ENCODE peak calls at places on chromosomes 2 and 18, in four cellular contexts. Z is A549, X is body of pancreas, B is IMR-90. P is an unnamed sample.

GRCh38 chr18:24926649-24927048 is 425.3 kb downstream of the ZNF521 start:
- DNase-seq in B (no peak), Z (no peak), X (no peak), P (no peak)

GRCh38 chr18:12334280-12335262 is 26.5 kb downstream of the TUBB6 start:
- DNase-seq in B (no peak), X (no peak), Z (no peak), P (no peak)

GRCh38 chr18:2302628-2303516 is 268.4 kb downstream of the METTL4 start:
- DNase-seq in Z (peak; percentile 56), B (no peak), X (no peak), P (no peak)

GRCh38 chr2:166375736-166376487 is at the start of gene SCN9A:
- DNase-seq in Z (peak; percentile 49), B (peak; percentile 72), X (peak; percentile 81), P (no peak)

GRCh38 chr18:68316636-68317035 is 398.3 kb downstream of the TMX3 start:
- DNase-seq in Z (no peak), B (peak; percentile 28), X (no peak), P (no peak)

GRCh38 chr2:44398243-44398897 is 36.6 kb downstream of the CAMKMT start:
- DNase-seq in X (no peak), Z (no peak), B (no peak), P (no peak)

GRCh38 chr2:46345775-46346174 is 48.6 kb downstream of the EPAS1 start:
- DNase-seq in B (no peak), X (no peak), Z (no peak), P (no peak)

GRCh38 chr2:144695661-144696060 is 175.7 kb upstream of the ZEB2 start:
- DNase-seq in B (no peak), Z (no peak), X (no peak), P (no peak)

GRCh38 chr2:118772487-118773200 is 74.8 kb downstream of the EN1 start:
- DNase-seq in B (no peak), Z (no peak), X (no peak), P (no peak)

GRCh38 chr2:172931256-172931894 is 144.3 kb upstream of the MAP3K20 start:
- DNase-seq in Z (no peak), B (peak; percentile 75), X (no peak), P (no peak)

GRCh38 chr2:98819350-98819749 is 88.4 kb upstream of the MGAT4A start:
- DNase-seq in Z (no peak), B (no peak), X (no peak), P (peak; percentile 68)

GRCh38 chr2:169895294-169895985 is 68.2 kb downstream of the UBR3 start:
- DNase-seq in X (no peak), Z (no peak), B (peak; percentile 52), P (no peak)

GRCh38 chr2:128403814-128404708 is 85.4 kb upstream of the HS6ST1 start:
- DNase-seq in B (no peak), X (no peak), Z (no peak), P (no peak)

GRCh38 chr2:39725401-39725800 is 53.7 kb downstream of the THUMPD2 start:
- DNase-seq in Z (no peak), B (no peak), X (no peak), P (no peak)

GRCh38 chr2:212816267-212816666 is 277.7 kb upstream of the ERBB4 start:
- DNase-seq in B (no peak), Z (no peak), X (no peak), P (no peak)

GRCh38 chr2:54432181-54433020 is 23.7 kb upstream of the SPTBN1 start:
- DNase-seq in B (no peak), X (no peak), Z (no peak), P (no peak)

GRCh38 chr2:241810304-241811208 is 1.6 kb downstream of the NEU4 start:
- DNase-seq in X (no peak), B (no peak), Z (no peak), P (no peak)

GRCh38 chr2:19503915-19504314 is 145.5 kb upstream of the OSR1 start:
- DNase-seq in X (no peak), B (no peak), Z (no peak), P (no peak)

GRCh38 chr18:60649816-60650215 is 277.2 kb upstream of the MC4R start:
- DNase-seq in B (no peak), Z (no peak), X (no peak), P (no peak)

GRCh38 chr2:64652231-64653173 is 1.2 kb downstream of the SERTAD2 start:
- DNase-seq in X (peak; percentile 46), Z (peak; percentile 51), B (peak; percentile 60), P (no peak)

GRCh38 chr2:21002814-21003192 is 41.1 kb downstream of the APOB start:
- DNase-seq in Z (no peak), B (no peak), X (no peak), P (no peak)

GRCh38 chr2:111116016-111116746 is 4.5 kb upstream of the BCL2L11 start:
- DNase-seq in Z (no peak), X (no peak), B (no peak), P (no peak)

GRCh38 chr2:205754924-205755321 is 72.6 kb downstream of the NRP2 start:
- DNase-seq in Z (peak; percentile 66), X (no peak), B (peak; percentile 30), P (no peak)

GRCh38 chr18:35458677-35459441 is 38.9 kb downstream of the INO80C start:
- DNase-seq in X (peak; percentile 25), B (peak; percentile 79), Z (peak; percentile 43), P (no peak)

GRCh38 chr2:65431417-65432226 is 777 bp downstream of the SPRED2 start:
- DNase-seq in X (peak; percentile 54), Z (no peak), B (peak; percentile 33), P (no peak)

GRCh38 chr18:36963464-36963863 is 134.5 kb downstream of the KIAA1328 start:
- DNase-seq in Z (no peak), X (no peak), B (no peak), P (no peak)
- TF ChIP-seq POLR2A in Z (no peak), X (no peak), B (no peak), P (no peak)

DNA sequence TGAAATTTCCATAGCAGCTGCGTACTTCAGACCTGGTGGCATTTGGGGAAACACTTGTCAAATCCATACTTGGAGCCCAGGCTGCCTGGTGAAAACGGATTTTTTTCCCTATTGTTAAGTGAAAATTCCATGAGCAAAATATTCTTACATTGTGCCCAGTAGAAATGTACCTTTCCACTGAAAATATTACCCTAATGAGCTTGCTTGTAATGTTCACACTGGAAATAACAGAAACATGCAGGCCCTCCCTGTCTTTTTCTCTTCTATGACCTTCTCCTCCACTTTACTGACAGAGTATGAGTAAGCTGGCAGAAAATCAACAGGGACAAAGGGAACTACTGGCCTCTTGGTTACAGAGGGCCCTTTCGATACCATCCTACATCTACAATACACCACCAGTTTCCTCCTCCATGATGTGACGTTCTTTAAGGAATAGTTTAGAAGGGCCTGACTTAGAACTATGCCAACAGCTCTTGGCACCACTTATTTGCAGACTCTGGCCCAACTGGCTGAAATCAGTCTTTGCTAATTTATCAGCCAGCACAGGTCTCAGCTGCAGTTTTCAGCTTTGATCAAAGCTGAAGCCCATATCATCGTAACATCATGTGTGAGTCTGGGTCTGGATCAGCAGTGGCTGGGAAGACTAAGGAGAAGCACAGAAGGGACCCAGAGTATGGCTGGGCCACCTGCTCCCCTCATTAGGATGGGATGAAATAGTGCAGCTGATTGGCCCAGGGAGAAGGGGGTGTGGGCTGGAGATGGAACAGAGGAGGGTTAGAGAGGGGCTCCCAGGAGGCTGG is 272.2 kb upstream of the ID2 start:
- DNase-seq in Z (no peak), B (peak; percentile 23), X (no peak), P (no peak)
- TF ChIP-seq POLR2A in Z (no peak), B (no peak), X (no peak), P (no peak)

GRCh38 chr2:131542438-131543384 is 15.0 kb downstream of the CCDC74A start:
- DNase-seq in Z (no peak), B (no peak), X (no peak), P (peak; percentile 53)

GRCh38 chr2:131543385-131543891 is 15.8 kb downstream of the CCDC74A start:
- DNase-seq in X (no peak), B (no peak), Z (no peak), P (peak; percentile 53)
- TF ChIP-seq POLR2A in X (no peak), B (no peak), Z (no peak), P (no peak)

GRCh38 chr2:233085839-233086150 is 25.7 kb downstream of the INPP5D start:
- DNase-seq in X (no peak), B (no peak), Z (no peak), P (no peak)

GRCh38 chr2:233082934-233083755 is 23.0 kb downstream of the INPP5D start:
- DNase-seq in Z (no peak), B (no peak), X (no peak), P (no peak)

GRCh38 chr2:233083782-233084181 is 23.6 kb downstream of the INPP5D start:
- DNase-seq in Z (no peak), B (no peak), X (no peak), P (no peak)

GRCh38 chr2:233085037-233085838 is 25.1 kb downstream of the INPP5D start:
- DNase-seq in B (no peak), Z (no peak), X (no peak), P (no peak)

DNA sequence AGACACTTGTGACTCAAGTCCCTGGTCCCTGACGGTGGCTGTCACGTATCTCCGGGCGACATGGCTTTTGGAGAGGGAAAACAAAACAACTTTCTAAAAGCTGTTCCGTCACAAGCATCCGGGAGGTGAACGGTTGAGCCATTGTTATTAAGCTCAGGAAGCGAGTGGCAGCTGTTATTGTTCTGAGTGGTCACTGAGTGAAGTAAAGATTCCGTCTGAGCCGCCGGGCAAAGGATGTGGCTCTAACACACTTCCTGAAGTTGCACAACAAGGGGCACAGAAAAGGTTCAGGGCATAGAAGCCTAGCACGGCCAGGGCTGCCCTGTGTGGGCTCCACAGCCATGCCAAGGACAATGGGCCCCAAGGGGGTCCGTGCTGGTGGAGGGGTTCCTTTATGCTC is 24.3 kb downstream of the INPP5D start:
- DNase-seq in B (no peak), Z (no peak), X (no peak), P (no peak)
- TF ChIP-seq POLR2A in B (no peak), Z (no peak), X (no peak), P (no peak)

GRCh38 chr18:79677840-79678239 is 1.8 kb upstream of the CTDP1 start:
- DNase-seq in B (no peak), X (no peak), Z (no peak), P (no peak)

GRCh38 chr18:79679552-79680099 is at the start of gene CTDP1:
- DNase-seq in B (peak; percentile 91), X (peak; percentile 94), Z (peak; percentile 74), P (peak; percentile 98)

GRCh38 chr18:79677221-79677620 is 2.4 kb upstream of the CTDP1 start:
- DNase-seq in Z (no peak), B (no peak), X (no peak), P (no peak)

GRCh38 chr18:79680100-79680879 is 687 bp downstream of the CTDP1 start:
- DNase-seq in Z (peak; percentile 51), B (peak; percentile 52), X (peak; percentile 44), P (no peak)

DNA sequence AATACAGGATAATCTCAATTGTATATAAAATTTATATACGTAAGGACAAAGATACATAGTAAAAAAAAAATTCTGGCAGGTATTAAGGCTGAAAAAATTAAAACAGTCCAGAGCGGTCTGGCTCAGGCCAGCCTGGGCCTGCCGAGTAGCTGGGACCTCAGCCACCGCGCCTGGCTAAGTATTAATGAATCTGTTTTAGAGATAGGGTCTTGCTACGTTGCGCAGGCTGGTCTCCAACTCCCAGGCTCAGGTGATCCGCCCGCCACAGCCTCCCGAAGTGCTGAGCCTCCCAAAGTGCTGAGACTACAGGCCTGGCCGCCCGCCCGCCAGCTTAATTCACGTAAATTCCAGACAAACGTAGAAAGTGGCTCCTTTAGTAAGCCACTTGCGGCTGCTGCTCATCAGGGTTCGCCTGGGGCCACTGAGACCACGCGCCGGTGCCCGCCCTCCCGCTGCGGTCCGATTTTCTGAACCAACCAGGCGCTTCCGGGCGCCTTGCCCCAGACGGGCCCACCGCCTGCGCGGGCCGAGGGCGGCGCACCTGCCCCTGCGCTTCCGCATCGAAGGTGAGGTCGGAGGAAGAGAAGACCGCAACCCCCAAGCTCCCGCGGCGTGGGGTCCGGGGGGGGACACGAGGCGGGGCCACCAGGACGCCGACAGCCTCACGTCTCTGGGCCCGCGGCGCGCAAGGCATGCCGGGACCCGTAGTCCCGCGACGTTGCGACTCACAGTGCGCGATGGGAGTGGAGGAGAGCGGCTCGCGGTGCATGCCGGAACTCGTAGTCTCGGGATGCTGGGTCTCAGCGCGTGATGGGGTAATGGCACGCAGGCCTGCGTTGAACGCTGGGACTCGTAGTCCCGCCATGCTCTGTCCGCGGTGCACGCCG is 695 bp upstream of the CTDP1 start:
- DNase-seq in B (peak; percentile 99), Z (peak; percentile 94), X (peak; percentile 99), P (peak; percentile 99)
- TF ChIP-seq POLR2A in B (peak; percentile 71), Z (peak; percentile 43), X (peak; percentile 84), P (peak; percentile 59)

P was measured in esophagus muscularis mucosa.